ENCODE peak calls at places on chromosomes 11 and 22, in six cellular contexts. S is activated CD4-positive, alpha-beta T cell treated with anti-CD3 and anti-CD28 coated beads, Interleukin-2, amount 10 ng/mL, durations not matched to agents 7 days and 5 days; Y is HEK293T; G is activated naive CD4-positive, alpha-beta T cell; K is cardiac muscle cell; Q is T-helper 17 cell. O is an unnamed sample.

GRCh38 chr11:112903310-112903709 is 57.9 kb upstream of the NCAM1 start:
- DNase-seq in S (no peak), G (no peak), K (no peak), Y (peak), Q (no peak), O (no peak)

GRCh38 chr11:57546451-57546850 is 9.1 kb downstream of the SMTNL1 start:
- DNase-seq in Q (no peak), S (no peak), K (no peak), Y (no peak), G (no peak), O (no peak)

GRCh38 chr11:62449451-62449851 is 30.6 kb downstream of the SCGB1A1 start:
- DNase-seq in S (no peak), K (no peak), G (no peak), Q (no peak), Y (no peak), O (no peak)

GRCh38 chr11:3823303-3823702 is 14.9 kb downstream of the PGAP2 start:
- DNase-seq in S (no peak), G (no peak), Y (no peak), K (peak), Q (no peak), O (no peak)

GRCh38 chr11:107705027-107705426 is 6.8 kb downstream of the SLN start:
- DNase-seq in S (no peak), Q (no peak), K (peak), Y (no peak), G (no peak), O (no peak)

GRCh38 chr11:127677813-127678212 is 677.2 kb upstream of the KIRREL3 start:
- DNase-seq in Q (no peak), G (no peak), Y (no peak), K (no peak), S (no peak), O (no peak)

GRCh38 chr11:34308821-34309585 is 48.8 kb downstream of the ABTB2 start:
- DNase-seq in Y (no peak), G (no peak), S (no peak), K (peak), Q (no peak), O (no peak)

GRCh38 chr22:38230108-38230825 is 28.5 kb downstream of the MAFF start:
- DNase-seq in G (no peak), Y (peak), K (peak), S (peak), Q (peak), O (peak)

GRCh38 chr11:355581-356458 is 13.5 kb upstream of the B4GALNT4 start:
- DNase-seq in G (peak), S (peak), K (peak), Y (peak), Q (peak), O (peak)

GRCh38 chr22:31346733-31347250 is 646 bp upstream of the PATZ1 start:
- DNase-seq in Y (peak), Q (no peak), S (peak), K (peak), G (peak), O (no peak)

GRCh38 chr11:75959540-75959939 is 144.5 kb downstream of the UVRAG start:
- DNase-seq in K (no peak), G (no peak), Q (no peak), Y (no peak), S (no peak), O (no peak)

GRCh38 chr11:84645988-84646689 is 981.0 kb downstream of the DLG2 start:
- DNase-seq in G (no peak), K (no peak), Q (no peak), Y (no peak), S (no peak), O (no peak)

GRCh38 chr11:83538286-83538685 is 252.1 kb upstream of the CCDC90B start:
- DNase-seq in Q (no peak), S (no peak), G (no peak), Y (no peak), K (no peak), O (no peak)

GRCh38 chr11:97963528-97964331 is 1057.0 kb upstream of the CNTN5 start:
- DNase-seq in K (peak), G (no peak), Q (no peak), Y (no peak), S (no peak), O (no peak)

GRCh38 chr11:86396403-86396802 is 21.7 kb downstream of the CCDC81 start:
- DNase-seq in S (no peak), K (no peak), Q (no peak), Y (no peak), G (no peak), O (no peak)

GRCh38 chr11:13118194-13118593 is 109.1 kb downstream of the RASSF10 start:
- DNase-seq in Q (no peak), S (no peak), Y (no peak), G (no peak), K (peak), O (no peak)

GRCh38 chr11:123833095-123833494 is 26.9 kb upstream of the OR6M1 start:
- DNase-seq in Y (no peak), Q (no peak), K (no peak), G (no peak), S (no peak), O (no peak)

GRCh38 chr22:39176067-39176621 is 23.7 kb upstream of the CBX7 start:
- DNase-seq in K (peak), Y (no peak), Q (no peak), S (no peak), G (no peak), O (no peak)

GRCh38 chr11:57357827-57358226 is 19.7 kb downstream of the P2RX3 start:
- DNase-seq in Q (no peak), G (no peak), S (no peak), K (peak), Y (no peak), O (no peak)

GRCh38 chr11:1121343-1122331 is 36.1 kb upstream of the MUC5AC start:
- DNase-seq in G (no peak), Y (no peak), K (no peak), S (no peak), Q (no peak), O (no peak)

GRCh38 chr11:45371251-45371749 is 85.2 kb upstream of the SYT13 start:
- DNase-seq in K (peak), Q (peak), S (peak), Y (peak), G (no peak), O (peak)